ENCODE peak calls at places on chromosomes 5 and 9, in nine cellular contexts. E, M, Q, C, D, Z, P, F and N are unnamed samples.
A peak's percentile ranks its signal among the peaks of the same experiment; 100 is the strongest.

GRCh38 chr5:56088967-56089829 is 94.4 kb upstream of the IL6ST start:
- DNase-seq in E (peak; percentile 85), M (no peak), Q (no peak), C (no peak), D (no peak), Z (no peak), P (no peak), F (peak; percentile 56), N (peak; percentile 72)

GRCh38 chr9:101162231-101162630 is 133.7 kb downstream of the PLPPR1 start:
- DNase-seq in E (no peak), M (no peak), Q (no peak), C (no peak), D (no peak), Z (no peak), P (no peak), F (no peak), N (no peak)

GRCh38 chr5:59356813-59357381 is 536.6 kb downstream of the PDE4D start:
- DNase-seq in E (no peak), M (peak; percentile 56), Q (no peak), C (no peak), D (no peak), Z (peak; percentile 15), P (peak; percentile 81), F (no peak), N (no peak)

GRCh38 chr5:142293486-142293885 is 31.3 kb downstream of the SPRY4 start:
- DNase-seq in E (peak; percentile 39), M (no peak), Q (no peak), C (no peak), D (no peak), Z (no peak), P (no peak), F (peak; percentile 56), N (peak; percentile 55)

GRCh38 chr5:168273056-168273980 is 18.1 kb upstream of the WWC1 start:
- DNase-seq in E (no peak), M (no peak), Q (no peak), C (no peak), D (no peak), Z (no peak), P (no peak), F (no peak), N (no peak)

GRCh38 chr9:83526901-83527300 is 11.3 kb downstream of the FRMD3 start:
- DNase-seq in E (no peak), M (no peak), Q (no peak), C (no peak), D (no peak), Z (no peak), P (no peak), F (no peak), N (no peak)

GRCh38 chr5:152221721-152222629 is 183.1 kb downstream of the NMUR2 start:
- DNase-seq in E (no peak), M (no peak), Q (no peak), C (no peak), D (no peak), Z (no peak), P (no peak), F (no peak), N (no peak)

GRCh38 chr9:70165006-70165602 is 93.7 kb upstream of the SMC5 start:
- DNase-seq in E (peak; percentile 10), M (no peak), Q (no peak), C (no peak), D (no peak), Z (no peak), P (no peak), F (no peak), N (no peak)

GRCh38 chr9:119375892-119376291 is 6.7 kb upstream of the BRINP1 start:
- DNase-seq in E (peak; percentile 14), M (no peak), Q (no peak), C (no peak), D (no peak), Z (no peak), P (no peak), F (no peak), N (no peak)

GRCh38 chr5:139385061-139385889 is 2.2 kb upstream of the SLC23A1 start:
- DNase-seq in E (no peak), M (no peak), Q (no peak), C (no peak), D (no peak), Z (no peak), P (no peak), F (no peak), N (no peak)

GRCh38 chr9:138053321-138053868 is 175.8 kb downstream of the CACNA1B start:
- DNase-seq in E (no peak), M (peak; percentile 51), Q (no peak), C (no peak), D (no peak), Z (no peak), P (no peak), F (no peak), N (no peak)

GRCh38 chr5:148829734-148830133 is 3.3 kb downstream of the ADRB2 start:
- DNase-seq in E (no peak), M (no peak), Q (no peak), C (no peak), D (no peak), Z (no peak), P (no peak), F (no peak), N (no peak)
- H3K4me3 ChIP-seq in E (peak overlapping the region; percentile 71), M (no peak overlapping the region), Q (peak overlapping the region; percentile 71), C (peak overlapping the region; percentile 26), D (no peak overlapping the region), Z (no peak overlapping the region), P (peak overlapping the region; percentile 60), F (no peak overlapping the region), N (no peak overlapping the region)

DNA sequence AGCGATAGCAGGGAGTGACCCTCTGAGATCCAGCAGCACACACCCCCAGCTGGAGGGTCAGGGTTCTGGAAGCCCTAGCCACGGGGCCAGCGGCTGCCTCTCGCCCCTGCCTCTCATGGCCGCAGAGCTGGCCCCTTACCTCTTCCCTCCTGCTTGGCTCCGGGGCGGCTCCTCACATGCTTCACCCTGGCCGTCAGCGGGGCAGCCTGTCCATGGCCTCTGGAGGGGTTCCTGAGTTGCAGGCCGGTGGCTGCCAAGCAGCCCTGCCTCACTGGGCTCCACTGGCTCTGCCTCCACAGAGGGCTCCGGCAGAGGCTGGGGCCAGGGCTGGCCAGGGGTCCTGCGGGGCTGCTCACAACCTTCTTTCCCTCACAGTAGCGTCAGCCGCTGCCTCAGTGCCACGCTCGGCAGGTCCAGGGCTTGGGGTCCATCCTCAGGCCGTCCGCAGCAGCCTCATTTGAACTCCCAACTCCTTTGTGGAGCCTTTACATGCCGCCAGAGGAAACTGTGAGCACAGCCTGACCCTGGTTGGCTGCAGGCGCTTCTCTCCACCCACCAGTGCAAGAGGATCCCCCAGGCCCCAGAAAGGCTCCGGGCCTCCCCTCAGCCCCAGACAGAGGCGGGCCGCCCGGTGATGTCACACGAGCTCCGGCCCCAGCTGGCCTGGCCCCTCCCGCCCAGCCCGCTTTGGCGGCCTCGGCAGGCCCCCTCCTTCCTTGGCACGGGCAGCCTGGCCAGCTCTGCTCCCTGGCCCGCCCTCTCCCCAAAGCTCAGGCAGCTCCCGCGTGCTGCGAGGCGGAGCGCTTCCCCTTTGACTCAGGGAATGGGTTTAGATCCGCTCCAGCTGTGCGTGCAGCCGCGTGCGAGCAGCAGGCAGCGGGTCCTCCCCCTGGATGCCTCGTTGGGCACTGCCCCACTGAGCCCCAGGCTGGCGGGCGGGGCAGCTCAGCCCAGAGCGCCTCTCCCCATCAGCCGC is at the start of gene ANGPTL2:
- DNase-seq in E (peak; percentile 94), M (peak; percentile 90), Q (peak; percentile 30), C (no peak), D (peak; percentile 90), Z (peak; percentile 96), P (peak; percentile 89), F (peak; percentile 43), N (peak; percentile 97)
- TF ChIP-seq CTCF in E (peak; percentile 12), M (no peak), Q (no peak), C (no peak), D (peak; percentile 2), Z (no peak), P (no peak), F (peak; percentile 13), N (no peak)

GRCh38 chr9:120859361-120859760 is 16.6 kb upstream of the PSMD5 start:
- DNase-seq in E (no peak), M (no peak), Q (no peak), C (no peak), D (no peak), Z (no peak), P (no peak), F (no peak), N (no peak)

GRCh38 chr9:120863833-120864232 is 13.2 kb downstream of the PHF19 start:
- DNase-seq in E (no peak), M (no peak), Q (no peak), C (no peak), D (no peak), Z (no peak), P (no peak), F (no peak), N (no peak)

GRCh38 chr9:120860083-120860482 is 16.9 kb downstream of the PHF19 start:
- DNase-seq in E (no peak), M (no peak), Q (no peak), C (no peak), D (no peak), Z (no peak), P (no peak), F (no peak), N (no peak)

GRCh38 chr9:120862452-120862851 is 14.5 kb downstream of the PHF19 start:
- DNase-seq in E (no peak), M (no peak), Q (no peak), C (no peak), D (no peak), Z (no peak), P (no peak), F (no peak), N (no peak)

DNA sequence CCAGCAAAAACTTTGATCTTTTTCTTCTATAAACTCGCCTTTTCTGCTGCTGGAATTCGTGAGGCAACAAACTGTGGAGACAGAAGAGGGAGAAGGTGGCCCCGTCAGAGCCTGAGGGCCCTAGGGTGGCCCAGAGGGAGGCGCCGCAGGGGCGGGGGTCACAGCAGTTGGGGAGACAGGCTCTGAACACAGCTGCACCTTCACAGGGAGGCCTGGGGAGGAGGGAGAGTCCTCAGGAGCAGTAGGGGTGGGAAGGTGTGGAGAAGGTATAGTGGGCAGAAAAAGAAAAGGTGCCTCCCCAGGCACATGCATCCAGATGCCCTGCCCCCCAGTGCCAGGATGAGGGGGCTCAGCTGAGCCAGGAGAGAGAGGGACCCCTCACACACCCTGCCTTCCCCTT is 15.1 kb downstream of the PHF19 start:
- DNase-seq in E (no peak), M (no peak), Q (no peak), C (no peak), D (no peak), Z (no peak), P (no peak), F (no peak), N (no peak)
- H3K4me3 ChIP-seq in E (no peak overlapping the region), M (no peak overlapping the region), Q (no peak overlapping the region), C (no peak overlapping the region), D (no peak overlapping the region), Z (no peak overlapping the region), P (no peak overlapping the region), F (no peak overlapping the region), N (no peak overlapping the region)

GRCh38 chr9:129885018-129885669 is 49.9 kb downstream of the USP20 start:
- DNase-seq in E (no peak), M (peak; percentile 71), Q (no peak), C (no peak), D (no peak), Z (peak; percentile 48), P (peak; percentile 89), F (no peak), N (no peak)
- TF ChIP-seq CTCF in E (no peak), M (no peak), Q (no peak), C (no peak), D (peak; percentile 1), Z (no peak), P (no peak), F (peak; percentile 33), N (no peak)